ENCODE peak calls at places on chromosomes 5 and 9, in five cellular contexts. A is upper lobe of right lung; T is CD4-positive, CD25-positive, alpha-beta regulatory T cell; F is heart right ventricle; G is transverse colon. L is an unnamed sample.

GRCh38 chr5:39205550-39205949 is 13.8 kb downstream of the FYB1 start:
- DNase-seq in A (no peak), T (no peak), F (no peak), G (no peak), L (no peak)

GRCh38 chr5:178214160-178214803 is 9.9 kb downstream of the HNRNPAB start:
- DNase-seq in A (no peak), T (no peak), F (no peak), G (no peak), L (no peak)

GRCh38 chr9:127897194-127897692 is 2.2 kb downstream of the ST6GALNAC6 start:
- DNase-seq in A (peak; percentile 86), T (no peak), F (peak; percentile 85), G (peak; percentile 74), L (peak; percentile 94)

GRCh38 chr5:36390640-36391039 is 88.9 kb upstream of the RANBP3L start:
- DNase-seq in A (no peak), T (no peak), F (no peak), G (no peak), L (no peak)

GRCh38 chr9:97807681-97808080 is 45.3 kb upstream of the FOXE1 start:
- DNase-seq in A (no peak), T (no peak), F (no peak), G (no peak), L (no peak)

GRCh38 chr9:109052416-109052815 is 39.1 kb upstream of the CTNNAL1 start:
- DNase-seq in A (no peak), T (no peak), F (no peak), G (no peak), L (no peak)

GRCh38 chr5:125152036-125152435 is 405.6 kb upstream of the ZNF608 start:
- DNase-seq in A (no peak), T (no peak), F (no peak), G (no peak), L (no peak)

GRCh38 chr5:40401281-40401680 is 278.4 kb upstream of the PTGER4 start:
- DNase-seq in A (no peak), T (no peak), F (no peak), G (no peak), L (no peak)

GRCh38 chr9:127166651-127167524 is 44.5 kb upstream of the ANGPTL2 start:
- DNase-seq in A (peak; percentile 48), T (no peak), F (no peak), G (peak; percentile 26), L (no peak)

GRCh38 chr9:99057665-99058625 is 47.0 kb upstream of the TGFBR1 start:
- DNase-seq in A (no peak), T (peak; percentile 46), F (no peak), G (peak; percentile 68), L (peak; percentile 30)

GRCh38 chr5:57488308-57488955 is 5.8 kb upstream of the ACTBL2 start:
- DNase-seq in A (no peak), T (no peak), F (no peak), G (no peak), L (no peak)

GRCh38 chr9:70517926-70518325 is 103.5 kb upstream of the KLF9 start:
- DNase-seq in A (no peak), T (no peak), F (no peak), G (no peak), L (no peak)

DNA sequence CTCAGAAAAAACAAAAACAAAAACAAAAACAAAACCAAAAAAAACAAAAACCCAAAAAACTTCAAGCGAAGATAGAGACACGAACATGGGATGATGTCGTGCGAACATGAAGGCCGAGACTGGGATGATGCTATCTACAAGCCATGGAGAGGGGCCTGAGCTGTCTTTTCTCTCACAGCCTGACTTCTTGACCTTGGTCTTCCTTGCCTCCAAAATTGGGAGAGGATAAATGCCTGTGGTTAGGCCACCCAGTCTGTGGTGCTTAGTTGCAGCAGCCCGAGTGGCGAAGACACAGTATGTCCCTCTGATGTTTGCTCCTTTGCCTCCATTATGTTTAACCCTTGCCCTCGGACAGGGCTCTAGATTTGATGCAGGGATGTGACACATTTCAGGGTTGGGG is 130.4 kb upstream of the BASP1 start:
- DNase-seq in A (no peak), T (no peak), F (no peak), G (no peak), L (no peak)
- H3K9me3 ChIP-seq in A (no peaks in the 10 kb centered on the region), T (no peaks in the 10 kb centered on the region), F (no peaks in the 10 kb centered on the region), G (no peaks in the 10 kb centered on the region), L (peaks cover 3% of the 10 kb centered on the region)

GRCh38 chr9:136984464-136985026 is 1.8 kb downstream of the LCNL1 start:
- DNase-seq in A (no peak), T (no peak), F (peak; percentile 21), G (no peak), L (peak; percentile 59)
- H3K4me3 ChIP-seq in A (no peak overlapping the region), T (no peak overlapping the region), F (no peak overlapping the region), G (no peak overlapping the region), L (no peak overlapping the region)

GRCh38 chr5:134099288-134099872 is 15.1 kb upstream of the TCF7 start:
- DNase-seq in A (no peak), T (no peak), F (no peak), G (no peak), L (no peak)
- H3K4me1 ChIP-seq in A (no peaks in the 10 kb centered on the region), T (peaks cover 59% of the 10 kb centered on the region), F (no peaks in the 10 kb centered on the region), G (peaks cover 30% of the 10 kb centered on the region), L (no peaks in the 10 kb centered on the region)

GRCh38 chr5:123732261-123732660 is 220.3 kb downstream of the CSNK1G3 start:
- DNase-seq in A (no peak), T (no peak), F (no peak), G (no peak), L (no peak)
- H3K9me3 ChIP-seq in A (peaks cover 13% of the 10 kb centered on the region), T (no peaks in the 10 kb centered on the region), F (no peaks in the 10 kb centered on the region), G (no peaks in the 10 kb centered on the region), L (no peaks in the 10 kb centered on the region)

GRCh38 chr9:1052119-1052907 is 2.2 kb downstream of the DMRT2 start:
- DNase-seq in A (no peak), T (no peak), F (no peak), G (no peak), L (no peak)
- H3K4me3 ChIP-seq in A (peak overlapping the region; percentile 19), T (no peak overlapping the region), F (peak overlapping the region; percentile 18), G (peak overlapping the region; percentile 58), L (peak overlapping the region; percentile 27)

GRCh38 chr9:81082251-81082650 is 607.1 kb downstream of the TLE1 start:
- DNase-seq in A (no peak), T (no peak), F (no peak), G (no peak), L (no peak)
- H3K4me1 ChIP-seq in A (no peaks in the 10 kb centered on the region), T (no peaks in the 10 kb centered on the region), F (no peaks in the 10 kb centered on the region), G (peaks cover 4% of the 10 kb centered on the region), L (no peaks in the 10 kb centered on the region)

L was measured in right cardiac atrium.